ENCODE peak calls at places on chromosomes 12 and 14, in eight cellular contexts. A is gastrocnemius medialis, W is ovary, Y is mammary epithelial cell, E is heart right ventricle, S is RWPE2, O is lung, C is OCI-LY7. G is an unnamed sample.
A peak's percentile ranks its signal among the peaks of the same experiment; 100 is the strongest.

GRCh38 chr12:76190249-76190648 is 105.8 kb upstream of the NAP1L1 start:
- DNase-seq in Y (no peak), W (no peak), A (no peak), E (no peak), S (no peak), O (no peak), C (no peak), G (no peak)

GRCh38 chr12:45051490-45052105 is 699 bp upstream of the DBX2 start:
- DNase-seq in E (no peak), W (no peak), Y (peak; percentile 5), O (no peak), S (no peak), C (no peak), A (no peak), G (peak; percentile 9)

GRCh38 chr12:59486827-59487226 is 109.0 kb upstream of the SLC16A7 start:
- DNase-seq in W (no peak), O (no peak), A (no peak), E (no peak), C (no peak), Y (peak; percentile 43), S (no peak), G (no peak)

GRCh38 chr12:54383041-54383609 is 1.4 kb downstream of the ZNF385A start:
- DNase-seq in W (no peak), A (no peak), E (no peak), Y (peak; percentile 95), C (no peak), S (no peak), O (no peak), G (no peak)

GRCh38 chr12:50566066-50566465 is 61.3 kb downstream of the DIP2B start:
- DNase-seq in A (no peak), C (no peak), S (no peak), Y (no peak), E (no peak), O (no peak), W (no peak), G (no peak)

GRCh38 chr14:58027904-58028303 is 124.1 kb downstream of the ARMH4 start:
- DNase-seq in O (no peak), E (no peak), S (no peak), Y (no peak), C (no peak), A (no peak), W (no peak), G (no peak)

GRCh38 chr14:61196792-61197191 is 84.3 kb downstream of the TMEM30B start:
- DNase-seq in W (no peak), C (no peak), O (no peak), A (no peak), E (no peak), S (no peak), Y (peak; percentile 25), G (no peak)

GRCh38 chr12:6364037-6364360 is 11.4 kb downstream of the SCNN1A start:
- DNase-seq in E (peak; percentile 59), Y (no peak), A (no peak), O (no peak), W (no peak), C (no peak), S (no peak), G (no peak)

GRCh38 chr12:19402743-19403400 is 36.4 kb upstream of the AEBP2 start:
- DNase-seq in S (no peak), W (no peak), O (peak; percentile 39), C (no peak), A (peak; percentile 17), E (peak; percentile 12), Y (peak; percentile 21), G (no peak)

GRCh38 chr12:92546826-92547348 is 155.9 kb upstream of the PLEKHG7 start:
- DNase-seq in E (no peak), S (no peak), C (peak; percentile 42), Y (no peak), W (no peak), O (no peak), A (no peak), G (no peak)
- H3K4me1 ChIP-seq in E (peaks cover 15% of the 10 kb centered on the region), S (peaks cover 6% of the 10 kb centered on the region), C (peaks cover 47% of the 10 kb centered on the region), Y (peaks cover 16% of the 10 kb centered on the region), W (peaks cover 13% of the 10 kb centered on the region), O (peaks cover 6% of the 10 kb centered on the region), A (no peaks in the 10 kb centered on the region), G (no peaks in the 10 kb centered on the region)

GRCh38 chr12:110540048-110540447 is 37.9 kb downstream of the RAD9B start:
- DNase-seq in A (no peak), W (no peak), C (no peak), Y (no peak), S (no peak), E (no peak), O (no peak), G (no peak)
- TF ChIP-seq CTCF in A (no peak), W (no peak), C (no peak), Y (no peak), S (no peak), E (no peak), O (no peak), G (no peak)

GRCh38 chr14:39176263-39177167 is 1.5 kb downstream of the PNN start:
- DNase-seq in S (no peak), W (no peak), E (no peak), O (no peak), C (no peak), A (no peak), Y (no peak), G (no peak)
- H3K27ac ChIP-seq in S (peak overlapping the region; percentile 80), W (no peak overlapping the region), E (peak overlapping the region; percentile 96), O (no peak overlapping the region), C (peak overlapping the region; percentile 93), A (peak overlapping the region; percentile 94), Y (peak overlapping the region; percentile 91), G (no peak overlapping the region)

GRCh38 chr14:89616425-89617141 is 199.6 kb upstream of the FOXN3 start:
- DNase-seq in W (no peak), E (no peak), Y (no peak), C (peak; percentile 67), S (no peak), A (no peak), O (no peak), G (no peak)

GRCh38 chr14:89617142-89617460 is 200.1 kb upstream of the FOXN3 start:
- DNase-seq in W (no peak), O (no peak), C (no peak), Y (no peak), A (no peak), S (no peak), E (no peak), G (no peak)

GRCh38 chr14:89618309-89618708 is 201.3 kb upstream of the FOXN3 start:
- DNase-seq in O (no peak), S (no peak), W (no peak), A (no peak), Y (no peak), E (no peak), C (peak; percentile 28), G (no peak)

GRCh38 chr14:89618821-89619551 is 202.0 kb upstream of the FOXN3 start:
- DNase-seq in E (peak; percentile 51), W (peak; percentile 71), A (peak; percentile 74), O (peak; percentile 55), S (no peak), C (peak; percentile 86), Y (peak; percentile 41), G (peak; percentile 90)

DNA sequence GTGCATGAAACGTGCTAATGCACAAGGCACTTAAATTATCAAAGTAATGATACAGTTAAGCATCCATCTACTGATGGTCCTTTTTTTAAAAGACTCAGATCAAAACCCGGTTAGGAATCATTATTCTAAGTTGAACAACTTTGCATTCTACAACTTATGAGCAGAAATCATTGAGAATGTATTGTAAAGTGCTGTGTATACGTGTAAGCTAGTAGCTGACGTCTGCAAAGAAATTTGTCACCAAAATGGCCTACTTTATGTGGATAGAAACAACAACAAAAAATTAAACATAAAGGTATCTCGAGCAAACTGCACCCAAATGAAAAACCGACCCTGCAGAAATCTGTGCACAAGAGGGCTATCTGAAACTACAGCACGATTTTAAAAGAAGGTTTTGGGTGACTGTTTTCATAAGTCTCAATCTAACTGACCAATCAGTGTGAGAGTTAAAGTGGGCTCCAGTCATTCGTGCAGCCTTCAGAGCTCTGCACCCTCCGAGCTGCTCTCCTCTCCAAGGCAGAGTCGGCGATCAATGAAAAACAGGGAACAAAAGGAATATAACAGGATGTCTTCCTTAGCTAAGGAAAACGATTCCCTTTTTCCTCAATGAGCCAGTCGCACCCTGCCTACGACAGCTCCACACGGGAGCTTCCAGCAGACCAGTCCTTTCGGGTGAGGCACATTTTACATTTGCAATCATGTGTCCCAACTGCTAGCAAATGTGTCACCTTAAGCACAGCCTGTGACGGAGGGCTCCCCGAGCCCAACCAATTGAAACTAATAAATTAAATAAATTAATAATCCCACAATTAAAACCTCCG is 200.6 kb upstream of the FOXN3 start:
- DNase-seq in W (no peak), E (peak; percentile 36), A (peak; percentile 55), S (no peak), O (no peak), C (peak; percentile 63), Y (no peak), G (peak; percentile 60)
- H3K4me1 ChIP-seq in W (peaks cover 6% of the 10 kb centered on the region), E (peaks cover 54% of the 10 kb centered on the region), A (peaks cover 44% of the 10 kb centered on the region), S (peaks cover 5% of the 10 kb centered on the region), O (peaks cover 10% of the 10 kb centered on the region), C (peaks cover 67% of the 10 kb centered on the region), Y (peaks cover 9% of the 10 kb centered on the region), G (peaks cover 55% of the 10 kb centered on the region)

GRCh38 chr12:123238330-123238682 is 5.1 kb downstream of the MTRFR start:
- DNase-seq in Y (no peak), O (no peak), C (no peak), A (no peak), W (no peak), E (no peak), S (no peak), G (no peak)
- TF ChIP-seq CTCF in Y (no peak), O (no peak), C (no peak), A (no peak), W (no peak), E (no peak), S (peak; percentile 77), G (no peak)

DNA sequence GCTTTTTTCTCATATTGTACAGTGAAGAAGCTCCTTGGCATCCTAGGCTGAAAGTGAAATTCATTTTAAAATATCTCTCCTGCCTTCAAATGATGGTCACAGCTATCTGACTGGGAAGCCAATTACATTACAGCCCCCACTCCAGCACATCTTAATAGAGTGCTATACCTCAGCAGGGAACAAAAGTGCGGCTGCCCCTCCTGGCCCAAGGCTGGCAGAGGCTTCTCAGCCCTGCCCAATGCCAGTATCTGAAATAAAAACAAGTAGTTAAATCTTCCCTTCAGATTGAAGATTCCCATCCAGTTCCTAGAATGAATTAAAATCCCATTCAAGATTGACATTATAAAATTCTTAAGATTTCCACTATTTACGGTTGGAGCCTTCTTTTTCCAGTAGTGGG is 54.9 kb upstream of the GNG2 start:
- DNase-seq in W (no peak), Y (no peak), E (no peak), A (no peak), O (no peak), S (no peak), C (no peak), G (no peak)
- H3K27ac ChIP-seq in W (no peak overlapping the region), Y (no peak overlapping the region), E (no peak overlapping the region), A (no peak overlapping the region), O (no peak overlapping the region), S (no peak overlapping the region), C (no peak overlapping the region), G (no peak overlapping the region)

DNA sequence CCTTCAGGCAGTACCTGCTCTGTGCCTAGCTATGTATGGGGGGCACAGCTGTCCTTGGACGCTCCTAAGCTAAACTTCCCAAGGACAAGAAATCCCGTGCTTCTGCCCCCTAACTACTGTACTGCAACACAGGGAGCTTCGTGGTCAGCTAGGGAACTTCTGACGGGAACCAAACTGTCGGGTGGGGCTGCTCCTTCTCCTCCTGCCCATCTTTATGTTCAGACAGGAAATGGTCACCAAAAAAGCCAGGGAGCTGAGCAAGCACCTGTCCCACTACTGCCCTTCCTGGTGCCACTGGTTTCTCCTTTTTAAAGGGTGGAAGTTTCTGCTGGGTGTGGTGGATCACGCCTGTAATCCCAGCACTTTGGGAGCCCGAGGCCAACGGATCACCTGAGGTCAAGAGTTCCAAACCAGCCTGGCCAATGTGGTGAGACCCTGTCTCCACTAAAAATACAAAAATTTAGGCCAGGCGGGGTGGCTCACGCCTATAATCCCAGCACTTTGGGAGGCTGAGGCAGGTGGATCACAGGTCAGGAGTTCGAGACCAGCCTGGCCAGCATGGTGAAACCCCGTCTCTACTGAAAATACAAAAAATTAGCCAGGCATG is 26.6 kb downstream of the PXN start:
- DNase-seq in A (peak; percentile 25), W (no peak), C (no peak), S (no peak), O (no peak), E (no peak), Y (no peak), G (no peak)
- H3K4me1 ChIP-seq in A (peaks cover 99% of the 10 kb centered on the region), W (peaks cover 6% of the 10 kb centered on the region), C (peaks cover 6% of the 10 kb centered on the region), S (peaks cover 100% of the 10 kb centered on the region), O (peaks cover 42% of the 10 kb centered on the region), E (peaks cover 100% of the 10 kb centered on the region), Y (peaks cover 94% of the 10 kb centered on the region), G (peaks cover 18% of the 10 kb centered on the region)

G was measured in neural progenitor cell.